ENCODE peak calls at places on chromosomes 12 and 14, in nine cellular contexts. F, I, L, Y, G, M, A, Z and R are unnamed samples.

GRCh38 chr12:51269174-51270066 is 795 bp downstream of the SMAGP start:
- DNase-seq in F (peak), I (no peak), L (peak), Y (peak), G (peak), M (peak), A (peak), Z (peak), R (peak)

GRCh38 chr12:66237505-66238175 is 48.6 kb downstream of the IRAK3 start:
- DNase-seq in F (no peak), I (no peak), L (no peak), Y (no peak), G (no peak), M (no peak), A (no peak), Z (no peak), R (no peak)

GRCh38 chr14:40447032-40447431 is 1014.8 kb upstream of the FBXO33 start:
- DNase-seq in F (no peak), I (no peak), L (no peak), Y (no peak), G (no peak), M (peak), A (no peak), Z (no peak), R (no peak)

GRCh38 chr14:88005978-88006851 is 1.3 kb downstream of the GPR65 start:
- DNase-seq in F (no peak), I (no peak), L (peak), Y (peak), G (peak), M (no peak), A (peak), Z (no peak), R (no peak)

GRCh38 chr12:11055306-11055705 is 6.8 kb downstream of the TAS2R46 start:
- DNase-seq in F (no peak), I (no peak), L (no peak), Y (no peak), G (no peak), M (no peak), A (no peak), Z (no peak), R (no peak)

GRCh38 chr14:37411079-37411735 is 183.8 kb downstream of the FOXA1 start:
- DNase-seq in F (peak), I (no peak), L (no peak), Y (no peak), G (no peak), M (peak), A (no peak), Z (no peak), R (no peak)

GRCh38 chr12:51388066-51388799 is 3.0 kb downstream of the GALNT6 start:
- DNase-seq in F (peak), I (peak), L (no peak), Y (no peak), G (no peak), M (no peak), A (peak), Z (peak), R (peak)

GRCh38 chr14:61765225-61765943 is 3.2 kb downstream of the SNAPC1 start:
- DNase-seq in F (no peak), I (no peak), L (no peak), Y (no peak), G (no peak), M (no peak), A (no peak), Z (no peak), R (no peak)

GRCh38 chr14:22871962-22872832 is 657 bp downstream of the LRP10 start:
- DNase-seq in F (peak), I (no peak), L (peak), Y (peak), G (peak), M (peak), A (peak), Z (peak), R (peak)

GRCh38 chr12:85711735-85712390 is 124.3 kb downstream of the RASSF9 start:
- DNase-seq in F (no peak), I (no peak), L (no peak), Y (no peak), G (no peak), M (no peak), A (no peak), Z (no peak), R (no peak)

GRCh38 chr12:13164271-13164670 is 32.3 kb upstream of the EMP1 start:
- DNase-seq in F (no peak), I (no peak), L (no peak), Y (no peak), G (no peak), M (no peak), A (no peak), Z (no peak), R (no peak)

GRCh38 chr12:44839785-44840184 is 36.3 kb downstream of the NELL2 start:
- DNase-seq in F (no peak), I (no peak), L (no peak), Y (no peak), G (no peak), M (no peak), A (no peak), Z (no peak), R (no peak)

GRCh38 chr14:50937800-50938199 is 6.5 kb downstream of the PYGL start:
- DNase-seq in F (no peak), I (no peak), L (no peak), Y (no peak), G (no peak), M (no peak), A (no peak), Z (no peak), R (no peak)

GRCh38 chr12:77995436-77996167 is 164.9 kb downstream of the NAV3 start:
- DNase-seq in F (peak), I (peak), L (no peak), Y (no peak), G (no peak), M (no peak), A (no peak), Z (no peak), R (peak)

GRCh38 chr14:33862261-33862802 is 88.5 kb downstream of the EGLN3 start:
- DNase-seq in F (no peak), I (no peak), L (no peak), Y (no peak), G (no peak), M (no peak), A (no peak), Z (no peak), R (no peak)

GRCh38 chr14:70654609-70655008 is 12.9 kb downstream of the TTC9 start:
- DNase-seq in F (no peak), I (no peak), L (no peak), Y (no peak), G (no peak), M (no peak), A (no peak), Z (no peak), R (peak)

GRCh38 chr14:44898547-44898946 is 63.2 kb downstream of the KLHL28 start:
- DNase-seq in F (peak), I (no peak), L (no peak), Y (no peak), G (no peak), M (peak), A (no peak), Z (no peak), R (no peak)

GRCh38 chr14:78498062-78498595 is 328.0 kb downstream of the NRXN3 start:
- DNase-seq in F (no peak), I (no peak), L (no peak), Y (no peak), G (no peak), M (no peak), A (no peak), Z (no peak), R (no peak)

GRCh38 chr12:1797011-1797901 is 23.1 kb upstream of the LRTM2 start:
- DNase-seq in F (no peak), I (no peak), L (peak), Y (peak), G (peak), M (no peak), A (peak), Z (no peak), R (no peak)

GRCh38 chr14:50666772-50667490 is 1.2 kb downstream of the SAV1 start:
- DNase-seq in F (peak), I (no peak), L (no peak), Y (peak), G (no peak), M (peak), A (peak), Z (peak), R (peak)

GRCh38 chr12:57521475-57522018 is 1.1 kb upstream of the MBD6 start:
- DNase-seq in F (peak), I (no peak), L (no peak), Y (peak), G (no peak), M (peak), A (peak), Z (peak), R (peak)

GRCh38 chr14:65810326-65810725 is 397.8 kb downstream of the FUT8 start:
- DNase-seq in F (no peak), I (no peak), L (no peak), Y (no peak), G (no peak), M (peak), A (no peak), Z (no peak), R (no peak)

GRCh38 chr14:105064721-105065143 is 498 bp downstream of the GPR132 start:
- DNase-seq in F (peak), I (no peak), L (no peak), Y (peak), G (no peak), M (no peak), A (peak), Z (no peak), R (no peak)

GRCh38 chr12:116693259-116694227 is 44.3 kb downstream of the SPRING1 start:
- DNase-seq in F (no peak), I (no peak), L (no peak), Y (no peak), G (no peak), M (peak), A (no peak), Z (no peak), R (peak)

GRCh38 chr12:67275380-67275913 is 6.3 kb downstream of the CAND1 start:
- DNase-seq in F (peak), I (no peak), L (no peak), Y (no peak), G (no peak), M (no peak), A (no peak), Z (no peak), R (no peak)

GRCh38 chr12:4938900-4939299 is 29.2 kb downstream of the KCNA1 start:
- DNase-seq in F (no peak), I (no peak), L (no peak), Y (no peak), G (no peak), M (no peak), A (no peak), Z (no peak), R (no peak)

GRCh38 chr12:77382096-77382742 is 316.9 kb upstream of the E2F7 start:
- DNase-seq in F (no peak), I (no peak), L (no peak), Y (no peak), G (no peak), M (no peak), A (no peak), Z (no peak), R (peak)

GRCh38 chr12:5796171-5797091 is 148.6 kb downstream of the ANO2 start:
- DNase-seq in F (peak), I (no peak), L (no peak), Y (peak), G (no peak), M (no peak), A (peak), Z (peak), R (no peak)

GRCh38 chr12:20453756-20454310 is 85.5 kb downstream of the PDE3A start:
- DNase-seq in F (no peak), I (no peak), L (no peak), Y (no peak), G (no peak), M (no peak), A (no peak), Z (no peak), R (no peak)

GRCh38 chr14:69260979-69261605 is 1.1 kb downstream of the GALNT16 start:
- DNase-seq in F (peak), I (no peak), L (no peak), Y (peak), G (no peak), M (no peak), A (peak), Z (peak), R (no peak)

GRCh38 chr12:120997448-120997847 is 18.8 kb downstream of the C12orf43 start:
- DNase-seq in F (no peak), I (no peak), L (no peak), Y (no peak), G (no peak), M (no peak), A (no peak), Z (no peak), R (no peak)

GRCh38 chr12:62512901-62513300 is 46.3 kb downstream of the MON2 start:
- DNase-seq in F (no peak), I (no peak), L (no peak), Y (no peak), G (no peak), M (no peak), A (no peak), Z (no peak), R (no peak)

GRCh38 chr14:103228076-103228806 is 105.0 kb downstream of the TNFAIP2 start:
- DNase-seq in F (no peak), I (no peak), L (no peak), Y (no peak), G (no peak), M (no peak), A (no peak), Z (no peak), R (no peak)

GRCh38 chr12:78584695-78585094 is 279.9 kb upstream of the SYT1 start:
- DNase-seq in F (peak), I (no peak), L (no peak), Y (no peak), G (no peak), M (no peak), A (peak), Z (peak), R (peak)